ENCODE peak calls at places on chromosome 1, in ten cellular contexts. S is adrenal gland, D is psoas muscle, Z is GM23338, A is Peyer's patch, T is heart right ventricle, X is endothelial cell of umbilical vein, R is transverse colon, C is pancreas, Y is fibroblast of lung. N is an unnamed sample.

GRCh38 chr1:202982715-202983435 is 15.8 kb upstream of the CYB5R1 start:
- DNase-seq in S (no peak), Z (no peak), Y (no peak), R (no peak), C (no peak), T (no peak), A (no peak), D (no peak), X (no peak), N (no peak)

GRCh38 chr1:221335161-221336101 is 406.5 kb downstream of the DUSP10 start:
- DNase-seq in Y (peak; percentile 92), D (peak; percentile 73), T (peak; percentile 7), R (peak; percentile 10), Z (no peak), X (no peak), S (peak; percentile 19), C (no peak), A (no peak), N (peak; percentile 25)

GRCh38 chr1:48619529-48619928 is 147.5 kb upstream of the SPATA6 start:
- DNase-seq in R (no peak), Y (peak; percentile 22), A (no peak), C (no peak), X (no peak), S (peak; percentile 87), D (peak; percentile 67), Z (peak; percentile 89), T (no peak), N (peak; percentile 1)

GRCh38 chr1:51736702-51737101 is 119.8 kb downstream of the OSBPL9 start:
- DNase-seq in D (no peak), Y (peak; percentile 88), T (peak; percentile 36), Z (no peak), S (peak; percentile 10), R (no peak), X (peak; percentile 93), A (peak; percentile 51), C (no peak), N (peak; percentile 53)

GRCh38 chr1:56496861-56497772 is 82.2 kb downstream of the PLPP3 start:
- DNase-seq in Y (no peak), T (no peak), R (no peak), C (no peak), Z (no peak), S (no peak), A (no peak), D (no peak), X (peak; percentile 76), N (no peak)

GRCh38 chr1:230277201-230277771 is 148.8 kb downstream of the PGBD5 start:
- DNase-seq in Y (no peak), A (peak; percentile 76), X (no peak), T (no peak), Z (peak; percentile 97), R (no peak), S (no peak), D (peak; percentile 15), C (no peak), N (no peak)

GRCh38 chr1:112637257-112638108 is 17.9 kb downstream of the CAPZA1 start:
- DNase-seq in S (no peak), Z (no peak), C (no peak), R (no peak), T (no peak), X (no peak), A (no peak), D (no peak), Y (peak; percentile 53), N (peak; percentile 11)

GRCh38 chr1:212754193-212754592 is 37.4 kb downstream of the NSL1 start:
- DNase-seq in R (no peak), A (no peak), S (no peak), T (no peak), Z (peak; percentile 40), X (no peak), D (no peak), C (no peak), Y (no peak), N (no peak)

GRCh38 chr1:31977361-31978131 is 36.1 kb upstream of the KHDRBS1 start:
- DNase-seq in X (peak; percentile 44), Z (peak; percentile 93), S (no peak), C (no peak), R (no peak), D (peak; percentile 74), Y (no peak), A (no peak), T (peak; percentile 8), N (peak; percentile 6)

GRCh38 chr1:13701274-13701650 is 1.3 kb downstream of the PRDM2 start:
- DNase-seq in T (no peak), Z (no peak), Y (no peak), C (no peak), A (no peak), X (no peak), S (no peak), D (no peak), R (no peak), N (no peak)

GRCh38 chr1:205601209-205601608 is 30.6 kb downstream of the ELK4 start:
- DNase-seq in C (no peak), Z (no peak), D (no peak), S (no peak), A (no peak), Y (no peak), X (no peak), R (no peak), T (no peak), N (no peak)

GRCh38 chr1:231937013-231937754 is 310.6 kb downstream of the DISC1 start:
- DNase-seq in R (no peak), D (peak; percentile 85), T (peak; percentile 78), X (no peak), Y (no peak), C (peak; percentile 32), Z (no peak), A (no peak), S (peak; percentile 26), N (no peak)

GRCh38 chr1:14300991-14301703 is 297.3 kb upstream of the KAZN start:
- DNase-seq in S (no peak), R (no peak), T (peak; percentile 8), C (no peak), Z (no peak), Y (peak; percentile 29), X (no peak), D (peak; percentile 61), A (peak; percentile 51), N (no peak)

DNA sequence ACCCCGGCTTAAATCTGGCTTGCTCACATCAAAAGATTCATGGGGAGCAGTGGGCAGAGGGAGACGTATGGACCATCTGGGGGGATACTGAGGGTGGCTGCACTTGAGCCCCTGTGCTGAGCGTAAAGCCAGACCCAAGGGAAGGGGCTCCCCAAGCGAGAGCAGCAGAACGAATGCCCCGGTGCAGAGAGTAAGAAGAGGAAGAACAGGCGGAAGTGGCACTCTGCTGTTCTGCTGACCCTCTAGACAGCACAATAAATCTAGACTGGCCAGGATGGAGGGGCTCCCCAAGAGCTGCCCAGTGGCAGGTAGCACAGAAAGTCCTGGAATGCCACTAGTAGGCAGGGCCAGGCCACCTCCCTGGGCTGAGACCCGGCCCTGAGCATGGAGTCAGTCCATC is 80.0 kb downstream of the CASZ1 start:
- DNase-seq in A (no peak), D (no peak), T (no peak), R (no peak), X (no peak), Y (no peak), C (no peak), Z (no peak), S (no peak), N (no peak)
- H3K27ac ChIP-seq in A (no peak overlapping the region), D (peak overlapping the region; percentile 50), T (peak overlapping the region; percentile 93), R (no peak overlapping the region), X (no peak overlapping the region), Y (no peak overlapping the region), C (no peak overlapping the region), Z (no peak overlapping the region), S (no peak overlapping the region), N (no peak overlapping the region)

GRCh38 chr1:161098161-161099068 is at the start of gene KLHDC9:
- DNase-seq in C (peak; percentile 88), X (peak; percentile 79), S (peak; percentile 90), D (peak; percentile 87), T (peak; percentile 77), R (peak; percentile 91), Y (peak; percentile 87), Z (peak; percentile 97), A (peak; percentile 93), N (peak; percentile 45)
- H3K4me3 ChIP-seq in C (peak within 1 kb of the TSS; percentile 86), X (peak within 1 kb of the TSS; percentile 65), S (peak within 1 kb of the TSS; percentile 77), D (peak within 1 kb of the TSS; percentile 76), T (peak within 1 kb of the TSS; percentile 66), R (peak within 1 kb of the TSS; percentile 75), Y (peak within 1 kb of the TSS; percentile 64), Z (peak within 1 kb of the TSS; percentile 89), A (peak within 1 kb of the TSS; percentile 55), N (peak within 1 kb of the TSS; percentile 63)

GRCh38 chr1:234724517-234725176 is 114.7 kb upstream of the IRF2BP2 start:
- DNase-seq in S (peak; percentile 84), Y (no peak), R (peak; percentile 71), D (peak; percentile 84), T (peak; percentile 88), C (peak; percentile 85), A (peak; percentile 78), X (peak; percentile 99), Z (no peak), N (no peak)
- TF ChIP-seq CTCF in S (no peak), Y (no peak), R (no peak), D (no peak), T (no peak), C (no peak), A (no peak), X (no peak), Z (no peak), N (no peak)

GRCh38 chr1:3065396-3065795 is 3.6 kb upstream of the PRDM16 start:
- DNase-seq in S (no peak), C (no peak), R (no peak), Y (no peak), Z (no peak), D (no peak), T (no peak), X (no peak), A (peak; percentile 19), N (no peak)

GRCh38 chr1:3065797-3066196 is 3.2 kb upstream of the PRDM16 start:
- DNase-seq in R (no peak), C (no peak), A (peak; percentile 30), Z (no peak), T (no peak), S (no peak), X (no peak), Y (no peak), D (no peak), N (no peak)

GRCh38 chr1:3067301-3067670 is 1.7 kb upstream of the PRDM16 start:
- DNase-seq in C (peak; percentile 51), D (peak; percentile 49), T (no peak), S (no peak), R (no peak), A (no peak), Z (peak; percentile 44), X (no peak), Y (no peak), N (no peak)

GRCh38 chr1:3066826-3067225 is 2.2 kb upstream of the PRDM16 start:
- DNase-seq in S (no peak), Z (no peak), R (no peak), X (no peak), T (no peak), C (peak; percentile 45), D (no peak), A (no peak), Y (no peak), N (no peak)

DNA sequence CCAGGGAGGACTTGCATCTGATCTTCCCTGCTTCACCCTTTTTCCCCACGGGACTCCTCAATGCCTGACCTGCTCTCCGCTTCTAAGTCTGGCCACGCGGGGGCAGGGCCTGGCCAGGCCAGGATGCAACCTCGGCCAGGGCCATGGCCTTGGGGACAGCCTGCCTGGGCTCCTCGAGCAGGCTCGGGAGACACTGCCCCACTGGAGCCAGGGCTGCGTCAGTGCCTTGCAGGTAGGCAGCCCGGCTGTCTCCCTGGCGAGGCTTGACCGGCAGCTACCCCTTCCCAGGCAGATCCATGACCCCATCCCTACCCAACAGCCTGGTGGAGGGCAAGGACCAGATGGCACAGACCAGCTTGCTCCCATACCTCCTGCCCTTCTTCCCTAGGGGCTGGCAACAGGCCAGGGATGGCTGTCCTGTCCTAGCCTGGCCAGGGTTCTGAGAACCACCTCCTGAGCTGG is 2.7 kb upstream of the PRDM16 start:
- DNase-seq in T (peak; percentile 68), X (no peak), A (no peak), Y (no peak), D (peak; percentile 36), C (peak; percentile 88), S (peak; percentile 79), R (peak; percentile 6), Z (peak; percentile 62), N (no peak)
- H3K27ac ChIP-seq in T (peak overlapping the region; percentile 84), X (no peak overlapping the region), A (no peak overlapping the region), Y (no peak overlapping the region), D (no peak overlapping the region), C (no peak overlapping the region), S (no peak overlapping the region), R (no peak overlapping the region), Z (no peak overlapping the region), N (no peak overlapping the region)